ENCODE peak calls at places on chromosomes 13 and 19, in four cellular contexts. E is IMR-90, T is K562, N is GM12878. F is an unnamed sample.

GRCh38 chr13:35356572-35356971 is 119.9 kb downstream of the MAB21L1 start:
- DNase-seq in N (no peak), E (no peak), T (no peak), F (no peak)

GRCh38 chr19:5804516-5805464 is at the start of gene NRTN:
- DNase-seq in N (no peak), T (peak), E (no peak), F (peak)

GRCh38 chr13:93336733-93337132 is 110.1 kb downstream of the GPC6 start:
- DNase-seq in T (no peak), N (no peak), E (no peak), F (no peak)

GRCh38 chr13:111937763-111938375 is 129.1 kb upstream of the SOX1 start:
- DNase-seq in E (no peak), N (no peak), T (no peak), F (no peak)

GRCh38 chr19:7337380-7338194 is 11.2 kb upstream of the ARHGEF18 start:
- DNase-seq in E (no peak), T (no peak), N (peak), F (no peak)

GRCh38 chr19:44942067-44942571 is at the start of gene APOC4:
- DNase-seq in T (no peak), E (no peak), N (no peak), F (no peak)

GRCh38 chr19:14093117-14093784 is 2.7 kb upstream of the SAMD1 start:
- DNase-seq in T (no peak), N (no peak), E (no peak), F (no peak)

GRCh38 chr19:40213882-40214570 is 4.2 kb downstream of the TTC9B start:
- DNase-seq in N (no peak), E (no peak), T (no peak), F (no peak)

GRCh38 chr13:113453962-113454361 is 674 bp upstream of the ADPRHL1 start:
- DNase-seq in E (no peak), T (no peak), N (no peak), F (no peak)

GRCh38 chr13:110047511-110047910 is 259.4 kb downstream of the COL4A1 start:
- DNase-seq in N (no peak), E (peak), T (no peak), F (no peak)

GRCh38 chr19:41795031-41795461 is 1.3 kb upstream of the CEACAM3 start:
- DNase-seq in N (peak), E (peak), T (peak), F (peak)

GRCh38 chr19:18422530-18423191 is 3.5 kb downstream of the SSBP4 start:
- DNase-seq in N (no peak), E (no peak), T (no peak), F (no peak)

GRCh38 chr13:50291611-50292010 is 276.4 kb downstream of the KCNRG start:
- DNase-seq in N (no peak), E (no peak), T (no peak), F (no peak)

GRCh38 chr19:7521551-7522071 is 813 bp upstream of the MCOLN1 start:
- DNase-seq in T (no peak), E (no peak), N (no peak), F (no peak)

GRCh38 chr19:33628921-33629825 is 7.4 kb downstream of the CHST8 start:
- DNase-seq in T (no peak), E (no peak), N (no peak), F (no peak)

GRCh38 chr19:54191671-54192453 is 754 bp downstream of the TSEN34 start:
- DNase-seq in T (no peak), E (peak), N (no peak), F (no peak)

GRCh38 chr13:50400930-50401553 is 385.8 kb downstream of the KCNRG start:
- DNase-seq in N (no peak), E (peak), T (no peak), F (no peak)

GRCh38 chr19:44718441-44719261 is 19.7 kb downstream of the CEACAM16 start:
- DNase-seq in N (no peak), T (no peak), E (peak), F (no peak)

GRCh38 chr19:29843180-29844051 is 31.6 kb downstream of the CCNE1 start:
- DNase-seq in T (no peak), E (no peak), N (no peak), F (peak)

GRCh38 chr13:43058318-43058674 is 34.9 kb downstream of the DNAJC15 start:
- DNase-seq in T (no peak), E (peak), N (no peak), F (no peak)

GRCh38 chr13:113646921-113647340 is 11.1 kb downstream of the ATP4B start:
- DNase-seq in T (no peak), N (no peak), E (no peak), F (no peak)

GRCh38 chr19:34232566-34233481 is 21.5 kb upstream of the GARRE1 start:
- DNase-seq in N (no peak), E (peak), T (peak), F (no peak)

GRCh38 chr19:40219721-40220276 is 1.6 kb upstream of the TTC9B start:
- DNase-seq in N (no peak), E (peak), T (no peak), F (no peak)

GRCh38 chr19:6048808-6049405 is 61.4 kb downstream of the RFX2 start:
- DNase-seq in T (peak), E (peak), N (peak), F (no peak)

GRCh38 chr13:23570931-23571330 is 719 bp downstream of the TNFRSF19 start:
- DNase-seq in T (no peak), N (no peak), E (peak), F (no peak)

GRCh38 chr19:30077851-30078355 is 135.9 kb downstream of the URI1 start:
- DNase-seq in E (no peak), T (no peak), N (no peak), F (no peak)

GRCh38 chr13:23956106-23956505 is 58.8 kb upstream of the C1QTNF9B start:
- DNase-seq in T (no peak), E (peak), N (no peak), F (no peak)

GRCh38 chr13:18996627-18997051 is 185.0 kb downstream of the TUBA3C start:
- DNase-seq in N (no peak), E (no peak), T (no peak), F (no peak)

GRCh38 chr19:51531349-51532315 is at the start of gene SIGLEC6:
- DNase-seq in E (no peak), T (no peak), N (peak), F (no peak)

GRCh38 chr13:33125821-33126570 is 109.8 kb downstream of the KL start:
- DNase-seq in N (no peak), T (no peak), E (peak), F (peak)

GRCh38 chr13:70117506-70117905 is 9.3 kb upstream of the KLHL1 start:
- DNase-seq in N (no peak), E (no peak), T (no peak), F (no peak)

GRCh38 chr19:56692496-56692895 is 20.9 kb upstream of the ZNF835 start:
- DNase-seq in E (no peak), T (no peak), N (no peak), F (no peak)

GRCh38 chr13:29589234-29589633 is 6.3 kb downstream of the SLC7A1 start:
- DNase-seq in E (peak), T (no peak), N (no peak), F (no peak)

GRCh38 chr13:48709213-48709612 is 55.5 kb downstream of the CYSLTR2 start:
- DNase-seq in T (no peak), E (no peak), N (no peak), F (no peak)

GRCh38 chr19:15452111-15453047 is 2.6 kb upstream of the WIZ start:
- DNase-seq in E (peak), N (no peak), T (peak), F (peak)

GRCh38 chr13:95382906-95383305 is 81.7 kb upstream of the ABCC4 start:
- DNase-seq in E (no peak), T (no peak), N (no peak), F (no peak)

GRCh38 chr19:37941820-37942515 is 35.0 kb downstream of the SIPA1L3 start:
- DNase-seq in T (no peak), E (no peak), N (no peak), F (no peak)

GRCh38 chr13:65236841-65237418 is 1993.2 kb downstream of the PCDH9 start:
- DNase-seq in T (no peak), N (no peak), E (no peak), F (peak)

GRCh38 chr13:62309904-62310303 is 894.3 kb upstream of the PCDH20 start:
- DNase-seq in E (no peak), T (no peak), N (no peak), F (no peak)

DNA sequence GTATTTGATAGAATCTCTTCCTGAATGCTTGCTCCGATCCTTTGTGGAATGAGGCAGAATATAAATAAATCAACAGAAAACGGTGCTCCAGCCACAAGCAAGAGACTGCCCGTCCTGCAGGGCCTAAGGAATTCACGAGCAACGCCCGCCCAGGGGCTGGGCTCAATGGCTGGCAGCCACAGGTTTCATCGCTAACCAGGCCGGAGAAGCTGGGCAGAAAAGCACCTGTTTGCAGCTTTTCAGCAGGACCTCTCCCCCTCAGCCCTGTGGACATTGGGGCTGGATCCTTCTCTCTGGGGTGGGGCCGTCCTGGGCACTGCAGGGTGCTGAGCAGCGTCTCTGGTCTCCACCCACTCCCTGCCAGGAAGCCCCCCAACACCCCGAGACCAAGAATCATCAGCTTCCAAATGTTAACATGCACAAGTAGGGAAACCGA is 102.5 kb downstream of the GADD45B start:
- DNase-seq in N (no peak), T (no peak), E (peak), F (no peak)
- TF ChIP-seq CHD1 in N (no peak), T (no peak), E (no peak), F (no peak)

GRCh38 chr19:46365561-46365960 is 18.7 kb downstream of the PPP5C start:
- DNase-seq in T (no peak), N (no peak), E (no peak), F (no peak)
- TF ChIP-seq CHD1 in T (no peak), N (no peak), E (no peak), F (no peak)

GRCh38 chr19:10004617-10005016 is 5.7 kb downstream of the COL5A3 start:
- DNase-seq in T (no peak), E (no peak), N (no peak), F (no peak)

GRCh38 chr19:10006752-10007323 is 3.5 kb downstream of the COL5A3 start:
- DNase-seq in N (no peak), T (no peak), E (no peak), F (no peak)

GRCh38 chr19:10007366-10007765 is 2.9 kb downstream of the COL5A3 start:
- DNase-seq in E (peak), T (no peak), N (no peak), F (no peak)

GRCh38 chr19:10006335-10006708 is 4.0 kb downstream of the COL5A3 start:
- DNase-seq in T (no peak), E (peak), N (no peak), F (no peak)

DNA sequence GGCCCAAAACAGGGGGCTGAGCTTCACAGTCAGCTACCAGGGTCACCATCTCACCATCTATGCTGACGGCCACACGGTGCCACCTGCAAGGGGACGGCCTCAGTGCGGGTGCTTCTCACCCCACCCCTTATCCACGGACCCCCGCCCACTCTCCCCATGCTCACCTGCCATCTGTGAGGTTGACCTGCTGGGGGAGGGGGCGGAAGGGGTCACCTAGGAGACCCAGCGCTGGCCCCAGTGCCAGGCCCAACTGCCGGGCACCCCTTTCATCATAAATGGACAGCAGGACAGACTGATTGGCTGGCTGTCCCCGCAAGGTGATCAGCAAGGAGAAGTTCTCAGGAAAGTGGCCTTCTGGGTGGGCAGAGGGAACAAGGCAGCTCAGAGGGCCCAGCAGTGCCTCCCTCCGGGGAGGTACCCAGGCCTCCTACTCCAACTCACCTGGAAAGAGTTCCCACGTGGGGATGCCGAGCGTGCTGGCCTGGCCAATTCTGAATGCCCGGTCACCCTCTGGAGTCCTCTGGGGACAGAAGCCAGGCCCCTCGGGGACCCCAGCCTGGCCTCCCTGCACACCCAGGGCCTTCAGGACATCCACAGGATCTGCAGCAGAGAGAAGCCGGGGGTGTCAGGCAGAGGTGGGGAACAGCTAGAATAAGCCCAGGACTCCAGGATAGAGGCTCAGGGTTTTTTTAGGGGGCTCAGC is 4.5 kb downstream of the COL5A3 start:
- DNase-seq in T (no peak), N (no peak), E (no peak), F (no peak)
- TF ChIP-seq CHD1 in T (no peak), N (no peak), E (no peak), F (no peak)

DNA sequence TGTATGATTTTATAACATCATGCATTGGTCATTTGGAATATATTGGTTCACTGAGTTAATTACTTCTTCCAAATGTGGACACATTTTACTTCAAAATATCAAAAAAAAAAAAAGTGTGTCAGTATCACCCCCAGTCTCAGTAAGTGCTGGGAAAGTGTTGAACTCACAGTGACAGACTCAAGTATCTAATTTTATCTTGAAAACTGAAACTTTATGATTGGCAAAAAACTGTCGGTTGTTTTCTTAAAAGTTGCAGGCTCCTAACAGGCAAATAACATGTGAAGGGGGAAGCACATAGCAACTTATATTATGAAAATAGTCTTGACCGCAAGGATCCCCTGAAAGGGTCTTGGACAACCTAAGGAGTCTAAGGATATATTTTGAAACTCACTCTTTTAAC is 33.5 kb upstream of the TPP2 start:
- DNase-seq in N (no peak), E (no peak), T (no peak), F (no peak)
- TF ChIP-seq CHD1 in N (no peak), E (no peak), T (no peak), F (no peak)

GRCh38 chr19:27776020-27776419 is 1436.9 kb downstream of the UQCRFS1 start:
- DNase-seq in E (peak), N (no peak), T (no peak), F (no peak)

GRCh38 chr19:27775395-27775794 is 1437.6 kb downstream of the UQCRFS1 start:
- DNase-seq in T (no peak), E (no peak), N (no peak), F (no peak)

GRCh38 chr19:27774337-27774736 is 1438.6 kb downstream of the UQCRFS1 start:
- DNase-seq in T (no peak), E (no peak), N (no peak), F (peak)

GRCh38 chr19:27773318-27774094 is 1439.4 kb downstream of the UQCRFS1 start:
- DNase-seq in T (no peak), E (no peak), N (no peak), F (no peak)

GRCh38 chr19:27774827-27775226 is 1438.1 kb downstream of the UQCRFS1 start:
- DNase-seq in N (no peak), T (peak), E (no peak), F (no peak)
- TF ChIP-seq CHD1 in N (no peak), T (no peak), E (no peak), F (no peak)

GRCh38 chr13:80379245-80379644 is 38.3 kb upstream of the SPRY2 start:
- DNase-seq in N (no peak), E (peak), T (no peak), F (no peak)
- TF ChIP-seq CHD1 in N (no peak), E (no peak), T (no peak), F (no peak)

GRCh38 chr13:76832258-76832988 is 53.8 kb downstream of the KCTD12 start:
- DNase-seq in E (no peak), N (no peak), T (no peak), F (no peak)

GRCh38 chr13:76830805-76831204 is 55.4 kb downstream of the KCTD12 start:
- DNase-seq in T (no peak), E (no peak), N (no peak), F (no peak)

GRCh38 chr13:76836311-76836710 is 49.9 kb downstream of the KCTD12 start:
- DNase-seq in E (peak), N (no peak), T (no peak), F (no peak)

GRCh38 chr13:76829572-76830327 is 56.5 kb downstream of the KCTD12 start:
- DNase-seq in N (no peak), T (no peak), E (no peak), F (no peak)

DNA sequence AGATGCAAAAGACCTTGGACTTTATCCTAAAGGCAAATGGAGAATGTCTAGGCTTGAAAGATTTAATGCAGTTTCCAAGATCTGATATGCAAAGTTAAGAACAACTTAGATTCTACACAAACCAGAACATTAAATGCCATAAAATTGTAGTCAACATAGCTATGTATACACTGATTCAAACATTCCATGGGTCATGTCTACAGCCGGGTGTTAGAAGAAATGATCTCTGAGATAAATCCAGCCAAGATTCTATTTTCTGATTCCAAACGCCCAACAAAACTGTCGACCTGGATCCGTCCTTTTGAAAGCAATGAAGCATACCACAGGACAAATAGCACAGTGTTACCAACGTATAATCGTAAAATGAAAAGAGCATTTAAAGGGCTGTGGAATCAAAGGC is 52.7 kb downstream of the KCTD12 start:
- DNase-seq in T (no peak), N (no peak), E (no peak), F (no peak)
- TF ChIP-seq CHD1 in T (no peak), N (no peak), E (no peak), F (no peak)

F was measured in H1.